ENCODE peak calls at places on chromosomes 12 and 14, in six cellular contexts. N, C, B, Z, H and K are unnamed samples.

GRCh38 chr14:45085004-45085403 is 1.1 kb downstream of the PRPF39 start:
- DNase-seq in N (no peak), C (peak), B (no peak), Z (peak), H (no peak), K (peak)

GRCh38 chr14:38225946-38226345 is 18.2 kb downstream of the SSTR1 start:
- DNase-seq in N (no peak), C (no peak), B (no peak), Z (no peak), H (no peak), K (no peak)

GRCh38 chr12:113092478-113093408 is 36.2 kb downstream of the DTX1 start:
- DNase-seq in N (no peak), C (peak), B (peak), Z (peak), H (peak), K (no peak)

GRCh38 chr14:57486767-57487379 is 6.8 kb downstream of the CCDC198 start:
- DNase-seq in N (no peak), C (peak), B (no peak), Z (peak), H (no peak), K (peak)

GRCh38 chr14:69355955-69356321 is 42.2 kb downstream of the ERH start:
- DNase-seq in N (no peak), C (peak), B (no peak), Z (peak), H (no peak), K (peak)

GRCh38 chr14:64772394-64772950 is 68.2 kb downstream of the PLEKHG3 start:
- DNase-seq in N (no peak), C (no peak), B (no peak), Z (no peak), H (peak), K (no peak)

GRCh38 chr12:111773801-111774551 is 7.2 kb downstream of the ALDH2 start:
- DNase-seq in N (no peak), C (no peak), B (peak), Z (peak), H (peak), K (peak)

GRCh38 chr12:58254463-58254862 is 313.1 kb downstream of the ATP23 start:
- DNase-seq in N (no peak), C (no peak), B (no peak), Z (no peak), H (no peak), K (no peak)

GRCh38 chr12:65014504-65015271 is 106.4 kb downstream of the WIF1 start:
- DNase-seq in N (no peak), C (no peak), B (no peak), Z (no peak), H (no peak), K (no peak)

GRCh38 chr12:1935242-1935641 is 16.8 kb upstream of the CACNA2D4 start:
- DNase-seq in N (no peak), C (no peak), B (no peak), Z (no peak), H (no peak), K (no peak)
- H3K27ac ChIP-seq in N (peak), C (no peak), B (no peak), Z (no peak), H (no peak), K (no peak)

GRCh38 chr12:49673446-49674317 is 33.5 kb downstream of the FMNL3 start:
- DNase-seq in N (peak), C (no peak), B (peak), Z (peak), H (peak), K (peak)
- H3K27ac ChIP-seq in N (peak), C (no peak), B (peak), Z (peak), H (peak), K (peak)

GRCh38 chr14:93006484-93007128 is 83.7 kb downstream of the CHGA start:
- DNase-seq in N (no peak), C (no peak), B (peak), Z (no peak), H (no peak), K (peak)

GRCh38 chr14:93009471-93010117 is 86.6 kb downstream of the CHGA start:
- DNase-seq in N (no peak), C (no peak), B (peak), Z (peak), H (no peak), K (no peak)

GRCh38 chr14:93010118-93010475 is 87.1 kb downstream of the CHGA start:
- DNase-seq in N (no peak), C (no peak), B (no peak), Z (no peak), H (no peak), K (no peak)

GRCh38 chr14:93007225-93007997 is 84.5 kb downstream of the CHGA start:
- DNase-seq in N (no peak), C (peak), B (peak), Z (peak), H (peak), K (peak)

GRCh38 chr14:93008381-93008780 is 85.4 kb downstream of the CHGA start:
- DNase-seq in N (no peak), C (peak), B (peak), Z (peak), H (no peak), K (peak)
- H3K27ac ChIP-seq in N (no peak), C (peak), B (peak), Z (peak), H (no peak), K (no peak)

DNA sequence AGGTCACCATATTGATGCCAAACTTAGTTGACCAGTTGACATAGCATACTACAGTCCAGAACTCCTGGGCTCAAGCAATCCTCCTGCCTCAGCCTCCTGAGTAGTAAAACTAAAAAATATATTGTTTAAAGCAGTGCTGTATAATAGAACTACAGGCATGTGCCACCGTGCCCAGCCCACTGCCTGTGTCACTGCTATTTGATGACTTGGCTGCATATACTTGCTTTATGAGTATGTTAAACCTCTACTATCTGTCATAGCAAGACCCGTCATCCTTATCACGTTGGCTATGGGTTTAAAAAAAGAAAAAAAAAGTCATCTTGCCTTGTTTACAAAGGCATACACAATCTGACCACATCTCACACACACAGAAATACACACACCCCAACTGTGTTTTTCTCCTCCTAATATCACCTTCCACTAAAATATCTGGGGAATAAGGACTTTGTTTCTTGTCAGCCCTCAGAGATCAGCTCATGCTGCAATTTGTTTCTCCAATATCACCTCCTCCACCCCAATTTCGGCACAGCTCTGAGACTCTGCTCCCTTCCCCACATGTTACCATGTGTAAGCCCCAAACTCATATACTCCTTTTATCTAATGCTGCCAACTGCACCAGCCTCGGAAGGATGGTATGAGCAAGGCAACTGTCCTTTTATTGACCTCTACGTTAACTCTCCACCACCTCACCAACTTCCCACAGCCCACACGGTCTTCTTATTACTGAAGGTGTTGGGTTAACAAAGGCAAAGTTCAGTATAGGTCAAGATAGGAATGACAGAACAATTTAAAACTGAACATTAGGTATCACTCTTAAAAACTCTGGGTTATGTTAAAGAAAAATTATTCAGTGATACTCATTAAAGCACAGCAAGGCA is 833 bp upstream of the TMPRSS12 start:
- DNase-seq in N (no peak), C (no peak), B (no peak), Z (no peak), H (no peak), K (no peak)
- H3K27ac ChIP-seq in N (no peak), C (no peak), B (no peak), Z (no peak), H (no peak), K (no peak)

GRCh38 chr14:88354358-88354757 is 31.1 kb upstream of the SPATA7 start:
- DNase-seq in N (no peak), C (no peak), B (no peak), Z (no peak), H (no peak), K (no peak)

DNA sequence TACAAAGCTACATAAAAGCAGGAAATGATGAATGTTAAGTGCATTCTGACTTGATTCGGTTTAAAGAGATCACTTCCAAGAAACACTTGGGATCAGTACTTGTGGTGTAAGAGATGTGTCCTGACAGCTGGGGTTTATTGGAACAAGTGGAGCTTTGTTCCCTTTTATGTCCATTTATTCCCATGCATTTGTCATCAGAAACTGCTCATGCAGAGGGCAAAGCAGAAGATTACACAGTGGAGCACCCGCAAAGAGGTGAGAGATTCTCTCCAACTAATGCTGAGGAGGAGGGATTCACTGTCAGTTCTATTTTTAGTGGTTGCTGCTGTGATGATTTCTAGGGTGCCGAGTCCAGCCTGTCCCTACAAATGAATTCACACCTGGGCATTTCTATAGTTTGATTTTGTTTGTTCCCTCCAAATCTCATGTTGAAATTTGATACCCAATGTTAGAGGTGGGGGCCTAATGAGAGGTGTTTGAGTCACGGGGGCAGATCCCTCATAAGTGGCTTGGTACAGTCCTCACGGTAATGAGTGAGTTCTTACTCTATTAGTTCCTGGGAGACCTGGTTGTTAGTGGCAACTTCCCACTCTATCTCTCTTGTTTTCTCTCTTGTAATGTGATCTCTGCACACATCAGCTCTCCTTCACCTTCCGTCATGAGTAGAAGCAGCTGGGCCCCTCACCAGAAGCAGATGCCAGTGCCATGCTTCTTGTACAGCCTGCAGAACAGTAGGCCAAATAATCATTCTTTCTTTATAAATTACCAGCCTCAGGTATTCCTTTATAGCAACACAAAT is 29.4 kb upstream of the KCNK10 start:
- DNase-seq in N (no peak), C (peak), B (no peak), Z (no peak), H (no peak), K (peak)
- H3K27ac ChIP-seq in N (no peak), C (peak), B (no peak), Z (no peak), H (no peak), K (no peak)

DNA sequence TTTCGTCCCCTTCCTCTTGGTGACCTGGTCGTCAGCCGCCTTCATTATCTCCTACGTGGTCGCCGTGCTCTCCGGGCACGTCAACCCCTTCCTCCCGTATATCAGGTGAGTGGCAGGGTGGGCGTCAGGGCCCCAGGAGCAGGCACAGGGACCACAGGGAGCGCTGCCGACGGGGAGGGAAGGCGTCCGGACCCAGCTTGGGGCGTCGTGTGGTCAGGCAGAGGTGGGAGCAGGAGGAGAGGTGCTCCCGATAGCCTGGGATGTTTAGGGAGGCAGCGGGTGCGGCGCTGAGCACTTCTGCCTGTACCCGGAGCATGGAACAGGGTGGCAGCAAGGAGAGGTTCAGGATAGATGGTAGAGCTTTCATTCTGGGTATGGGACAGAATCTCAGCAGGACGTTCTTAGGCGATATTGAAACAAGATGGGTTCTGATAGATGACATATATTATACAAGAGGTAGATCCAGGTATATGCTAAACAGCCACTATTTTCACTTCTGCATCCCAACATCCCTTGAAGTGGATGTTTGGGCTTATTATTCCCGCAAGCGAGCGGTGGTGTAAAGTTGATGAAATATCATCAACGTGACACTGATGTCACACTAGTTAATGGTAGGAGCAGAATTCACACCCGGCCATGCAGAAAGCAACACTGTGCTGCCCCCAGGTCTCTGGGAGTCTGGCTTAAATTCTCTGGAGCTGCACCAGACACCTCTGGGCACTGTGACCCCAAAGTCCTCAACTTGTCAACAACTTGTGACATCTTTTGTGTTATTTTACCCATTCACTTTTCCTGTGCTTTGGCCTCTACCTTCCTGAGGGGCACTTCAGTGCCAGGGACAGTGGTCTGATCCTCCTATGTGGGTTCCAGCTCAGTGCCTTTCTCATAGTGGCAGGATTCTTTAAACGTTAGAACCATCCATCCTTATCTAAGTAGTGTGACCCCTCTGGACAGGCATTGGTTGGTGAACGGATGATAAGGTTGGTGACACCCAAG is 734 bp downstream of the DRAM1 start:
- DNase-seq in N (no peak), C (peak), B (no peak), Z (peak), H (peak), K (no peak)
- H3K27ac ChIP-seq in N (peak), C (no peak), B (peak), Z (peak), H (peak), K (peak)

GRCh38 chr12:108840605-108841328 is 16.6 kb downstream of the SSH1 start:
- DNase-seq in N (no peak), C (no peak), B (no peak), Z (no peak), H (no peak), K (peak)
- H3K27ac ChIP-seq in N (no peak), C (no peak), B (peak), Z (peak), H (peak), K (peak)

GRCh38 chr14:95316826-95317225 is 2.9 kb downstream of the CLMN start:
- DNase-seq in N (no peak), C (no peak), B (no peak), Z (no peak), H (no peak), K (no peak)
- H3K27ac ChIP-seq in N (no peak), C (no peak), B (peak), Z (no peak), H (no peak), K (no peak)